ENCODE peak calls at places on chromosomes 12 and 14, in six cellular contexts. O is PC-3, R is heart right ventricle, L is progenitor cell of endocrine pancreas, Q is NB4, F is Peyer's patch. A is an unnamed sample.

GRCh38 chr12:51520576-51521325 is 70.3 kb upstream of the SCN8A start:
- DNase-seq in Q (no peak), R (no peak), L (no peak), F (no peak), O (no peak), A (no peak)

GRCh38 chr12:13570005-13570694 is 373.6 kb downstream of the EMP1 start:
- DNase-seq in O (no peak), Q (no peak), F (no peak), L (no peak), R (no peak), A (no peak)

GRCh38 chr12:131591714-131592709 is 118.9 kb upstream of the SFSWAP start:
- DNase-seq in F (no peak), L (no peak), Q (no peak), R (no peak), O (no peak), A (no peak)

GRCh38 chr12:109718390-109718789 is 4.8 kb downstream of the FAM222A start:
- DNase-seq in Q (no peak), O (no peak), L (no peak), R (no peak), F (no peak), A (no peak)

GRCh38 chr12:108289342-108290131 is 49.6 kb downstream of the CMKLR1 start:
- DNase-seq in Q (no peak), R (peak), L (no peak), F (no peak), O (no peak), A (no peak)

GRCh38 chr14:104550340-104550848 is 29.2 kb upstream of the C14orf180 start:
- DNase-seq in F (peak), R (no peak), L (no peak), Q (no peak), O (no peak), A (no peak)

GRCh38 chr14:77979666-77980351 is 179.9 kb downstream of the ADCK1 start:
- DNase-seq in O (peak), Q (peak), R (no peak), F (no peak), L (no peak), A (no peak)

GRCh38 chr12:99915251-99916082 is 69.3 kb downstream of the ANKS1B start:
- DNase-seq in L (no peak), R (no peak), Q (no peak), F (no peak), O (peak), A (no peak)

GRCh38 chr14:102795060-102795925 is 18.0 kb downstream of the TRAF3 start:
- DNase-seq in Q (peak), F (no peak), R (no peak), O (peak), L (no peak), A (no peak)

GRCh38 chr12:45729233-45730115 is at the start of gene ARID2:
- DNase-seq in Q (peak), R (peak), L (peak), F (peak), O (peak), A (no peak)

GRCh38 chr14:88195676-88196075 is 127.4 kb downstream of the KCNK10 start:
- DNase-seq in R (no peak), Q (no peak), O (no peak), F (no peak), L (no peak), A (no peak)

GRCh38 chr12:95733156-95733825 is 57.3 kb downstream of the NTN4 start:
- DNase-seq in O (peak), Q (no peak), R (no peak), F (no peak), L (no peak), A (no peak)

GRCh38 chr14:65847065-65847847 is 434.7 kb downstream of the FUT8 start:
- DNase-seq in Q (no peak), L (no peak), F (no peak), R (no peak), O (no peak), A (no peak)

GRCh38 chr14:96581902-96582640 is 79.9 kb downstream of the PAPOLA start:
- DNase-seq in O (no peak), Q (no peak), F (no peak), R (no peak), L (no peak), A (no peak)

GRCh38 chr12:107485731-107486130 is 199.9 kb upstream of the PWP1 start:
- DNase-seq in O (no peak), L (no peak), R (no peak), Q (no peak), F (no peak), A (no peak)

GRCh38 chr12:16165506-16165905 is 112.0 kb downstream of the SLC15A5 start:
- DNase-seq in L (no peak), O (peak), F (no peak), Q (peak), R (no peak), A (no peak)

GRCh38 chr14:69318241-69318640 is 58.3 kb downstream of the GALNT16 start:
- DNase-seq in R (no peak), L (no peak), O (no peak), Q (no peak), F (no peak), A (no peak)

GRCh38 chr12:110338754-110339153 is 57.7 kb downstream of the ATP2A2 start:
- DNase-seq in R (no peak), L (no peak), F (no peak), Q (peak), O (peak), A (no peak)

GRCh38 chr12:50127546-50127945 is 15.5 kb downstream of the COX14 start:
- DNase-seq in Q (no peak), L (no peak), R (no peak), O (no peak), F (no peak), A (no peak)

GRCh38 chr12:50129297-50129696 is 17.3 kb downstream of the COX14 start:
- DNase-seq in F (no peak), R (no peak), L (no peak), O (peak), Q (no peak), A (no peak)

DNA sequence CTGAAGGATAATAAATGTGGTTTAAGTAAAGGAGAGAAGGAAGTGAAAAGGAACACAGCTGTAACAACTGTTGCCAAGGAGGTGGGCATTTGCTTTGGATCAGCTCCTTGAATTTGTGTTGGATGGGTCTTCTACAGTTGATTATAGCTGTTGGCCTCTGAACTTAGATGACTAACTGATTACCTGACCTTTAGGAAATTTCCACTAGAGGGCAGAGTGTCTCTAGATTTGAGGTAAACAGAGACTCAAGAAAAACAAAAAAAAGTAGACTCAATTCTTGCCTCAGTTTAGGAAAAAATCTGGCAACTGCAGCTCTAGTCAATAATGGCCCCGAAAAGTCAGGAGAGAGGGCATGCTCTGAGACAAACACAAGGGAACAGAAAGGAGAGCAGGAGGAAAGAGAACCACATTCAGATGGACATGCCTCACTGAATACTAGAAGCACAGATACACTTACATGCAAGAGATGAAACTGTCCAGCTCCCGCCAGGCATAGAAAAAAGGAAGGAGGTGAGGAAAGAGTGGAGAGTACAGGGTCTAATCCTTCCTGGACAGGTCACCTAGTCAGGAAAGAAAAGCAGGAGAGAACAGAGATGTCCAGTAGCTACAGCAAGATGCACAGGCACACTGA is 20.6 kb downstream of the COX14 start:
- DNase-seq in O (peak), R (no peak), L (no peak), Q (peak), F (no peak), A (no peak)
- TF ChIP-seq CTCF in O (peak), R (peak), L (peak), Q (peak), F (peak), A (peak)

DNA sequence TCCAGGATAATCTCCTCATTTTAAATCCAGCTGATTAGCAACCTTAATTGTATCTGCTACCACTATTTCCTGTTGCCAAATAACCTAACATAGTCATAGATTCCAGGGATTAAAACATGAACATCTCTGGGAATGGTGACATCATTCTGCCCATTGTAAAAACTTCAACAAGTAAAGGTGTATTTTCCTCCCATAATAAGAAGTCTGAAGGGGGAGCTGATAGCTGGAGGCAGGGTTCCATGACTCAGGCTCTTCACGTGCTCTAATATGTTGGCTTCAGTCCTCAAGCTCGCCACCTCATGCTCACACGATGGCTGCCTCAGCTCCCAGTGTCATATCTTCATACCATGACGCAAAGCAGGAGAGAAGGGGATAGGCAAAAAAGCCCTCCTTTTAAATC is 172.0 kb upstream of the VASH1 start:
- DNase-seq in Q (no peak), O (no peak), F (no peak), R (no peak), L (no peak), A (no peak)
- TF ChIP-seq CTCF in Q (no peak), O (no peak), F (no peak), R (no peak), L (no peak), A (no peak)

GRCh38 chr12:54287316-54288157 is 7.0 kb downstream of the HNRNPA1 start:
- DNase-seq in R (no peak), O (no peak), Q (peak), L (no peak), F (no peak), A (no peak)
- TF ChIP-seq CTCF in R (no peak), O (no peak), Q (no peak), L (no peak), F (no peak), A (no peak)

DNA sequence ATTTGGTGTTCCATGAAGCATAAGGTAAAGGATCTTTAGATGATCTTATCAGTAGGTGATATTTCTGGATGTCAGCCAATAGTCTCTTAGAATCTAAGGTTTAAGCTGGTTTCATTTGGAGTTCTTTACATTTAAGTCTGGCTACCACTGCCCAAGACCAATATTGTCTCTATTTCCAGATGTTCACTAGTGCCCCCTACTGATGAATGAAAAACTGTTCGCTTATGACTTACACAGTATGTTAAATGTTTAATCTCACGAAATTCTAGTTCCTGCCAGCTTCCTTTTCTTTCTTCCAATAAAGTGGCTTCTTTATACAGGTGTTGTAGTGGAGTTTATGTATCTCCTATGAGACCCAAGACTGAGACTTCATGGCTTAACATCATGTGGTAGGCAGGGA is 31.8 kb upstream of the MIS18BP1 start:
- DNase-seq in L (no peak), F (no peak), Q (peak), R (no peak), O (no peak), A (no peak)
- TF ChIP-seq CTCF in L (no peak), F (no peak), Q (peak), R (no peak), O (peak), A (peak)

A was measured in chondrocyte.